ENCODE peak calls at places on chromosome 14, in eight cellular contexts. One of them, this sample, is unnamed.

GRCh38 chr14:92926180-92926845 is 3.4 kb downstream of the CHGA start:
- DNase-seq in A549: no peak
- DNase-seq in stomach: no peak
- DNase-seq in sigmoid colon: no peak
- DNase-seq in suprapubic skin: no peak
- DNase-seq in H1: no peak
- DNase-seq in GM12878: no peak
- DNase-seq in upper lobe of left lung: no peak
- DNase-seq in this sample: no peak

GRCh38 chr14:31441273-31442110 is 15.8 kb downstream of the DTD2 start:
- DNase-seq in A549: no peak
- DNase-seq in stomach: no peak
- DNase-seq in sigmoid colon: no peak
- DNase-seq in suprapubic skin: no peak
- DNase-seq in H1: no peak
- DNase-seq in GM12878: no peak
- DNase-seq in upper lobe of left lung: no peak
- DNase-seq in this sample: no peak

GRCh38 chr14:73746540-73747385 is 32.6 kb upstream of the PNMA1 start:
- DNase-seq in A549: no peak
- DNase-seq in stomach: no peak
- DNase-seq in sigmoid colon: peak; percentile 72
- DNase-seq in suprapubic skin: no peak
- DNase-seq in H1: no peak
- DNase-seq in GM12878: no peak
- DNase-seq in upper lobe of left lung: no peak
- DNase-seq in this sample: no peak

GRCh38 chr14:66087231-66087630 is 398.9 kb upstream of the CCDC196 start:
- DNase-seq in A549: no peak
- DNase-seq in stomach: no peak
- DNase-seq in sigmoid colon: no peak
- DNase-seq in suprapubic skin: no peak
- DNase-seq in H1: no peak
- DNase-seq in GM12878: no peak
- DNase-seq in upper lobe of left lung: no peak
- DNase-seq in this sample: no peak

GRCh38 chr14:54329082-54329695 is 67.6 kb upstream of the CDKN3 start:
- DNase-seq in A549: peak; percentile 60
- DNase-seq in stomach: peak; percentile 33
- DNase-seq in sigmoid colon: no peak
- DNase-seq in suprapubic skin: no peak
- DNase-seq in H1: peak; percentile 64
- DNase-seq in GM12878: no peak
- DNase-seq in upper lobe of left lung: no peak
- DNase-seq in this sample: peak; percentile 23

GRCh38 chr14:38203929-38204716 is 3.6 kb upstream of the SSTR1 start:
- DNase-seq in A549: no peak
- DNase-seq in stomach: no peak
- DNase-seq in sigmoid colon: no peak
- DNase-seq in suprapubic skin: no peak
- DNase-seq in H1: no peak
- DNase-seq in GM12878: no peak
- DNase-seq in upper lobe of left lung: no peak
- DNase-seq in this sample: no peak

GRCh38 chr14:85296466-85297210 is 233.3 kb upstream of the FLRT2 start:
- DNase-seq in A549: no peak
- DNase-seq in stomach: no peak
- DNase-seq in sigmoid colon: no peak
- DNase-seq in suprapubic skin: no peak
- DNase-seq in H1: no peak
- DNase-seq in GM12878: no peak
- DNase-seq in upper lobe of left lung: no peak
- DNase-seq in this sample: no peak

GRCh38 chr14:96139879-96140278 is 64.8 kb upstream of the BDKRB2 start:
- DNase-seq in A549: no peak
- DNase-seq in stomach: no peak
- DNase-seq in sigmoid colon: no peak
- DNase-seq in suprapubic skin: no peak
- DNase-seq in H1: no peak
- DNase-seq in GM12878: no peak
- DNase-seq in upper lobe of left lung: no peak
- DNase-seq in this sample: no peak

GRCh38 chr14:74618078-74618952 is 6.3 kb upstream of the LTBP2 start:
- DNase-seq in A549: peak; percentile 48
- DNase-seq in stomach: peak; percentile 48
- DNase-seq in sigmoid colon: no peak
- DNase-seq in suprapubic skin: no peak
- DNase-seq in H1: no peak
- DNase-seq in GM12878: no peak
- DNase-seq in upper lobe of left lung: no peak
- DNase-seq in this sample: no peak

GRCh38 chr14:91219505-91220389 is 24.8 kb downstream of the GPR68 start:
- DNase-seq in A549: no peak
- DNase-seq in stomach: peak; percentile 33
- DNase-seq in sigmoid colon: no peak
- DNase-seq in suprapubic skin: no peak
- DNase-seq in H1: no peak
- DNase-seq in GM12878: no peak
- DNase-seq in upper lobe of left lung: peak; percentile 92
- DNase-seq in this sample: no peak

GRCh38 chr14:44567997-44568396 is 60.9 kb upstream of the FSCB start:
- DNase-seq in A549: no peak
- DNase-seq in stomach: no peak
- DNase-seq in sigmoid colon: no peak
- DNase-seq in suprapubic skin: no peak
- DNase-seq in H1: no peak
- DNase-seq in GM12878: no peak
- DNase-seq in upper lobe of left lung: no peak
- DNase-seq in this sample: no peak

GRCh38 chr14:34098045-34098984 is 147.4 kb upstream of the EGLN3 start:
- DNase-seq in A549: peak; percentile 35
- DNase-seq in stomach: peak; percentile 46
- DNase-seq in sigmoid colon: no peak
- DNase-seq in suprapubic skin: no peak
- DNase-seq in H1: no peak
- DNase-seq in GM12878: peak; percentile 36
- DNase-seq in upper lobe of left lung: no peak
- DNase-seq in this sample: peak; percentile 46

GRCh38 chr14:58078471-58078870 is 73.5 kb downstream of the ARMH4 start:
- DNase-seq in A549: no peak
- DNase-seq in stomach: no peak
- DNase-seq in sigmoid colon: no peak
- DNase-seq in suprapubic skin: no peak
- DNase-seq in H1: no peak
- DNase-seq in GM12878: no peak
- DNase-seq in upper lobe of left lung: no peak
- DNase-seq in this sample: no peak

GRCh38 chr14:70827366-70828151 is 18.2 kb upstream of the MAP3K9 start:
- DNase-seq in A549: no peak
- DNase-seq in stomach: no peak
- DNase-seq in sigmoid colon: no peak
- DNase-seq in suprapubic skin: no peak
- DNase-seq in H1: no peak
- DNase-seq in GM12878: no peak
- DNase-seq in upper lobe of left lung: no peak
- DNase-seq in this sample: no peak

GRCh38 chr14:63910593-63911363 is 58.0 kb downstream of the SYNE2 start:
- DNase-seq in A549: no peak
- DNase-seq in stomach: no peak
- DNase-seq in sigmoid colon: no peak
- DNase-seq in suprapubic skin: no peak
- DNase-seq in H1: no peak
- DNase-seq in GM12878: no peak
- DNase-seq in upper lobe of left lung: no peak
- DNase-seq in this sample: no peak

GRCh38 chr14:95510804-95511203 is 5.6 kb downstream of the SYNE3 start:
- DNase-seq in A549: no peak
- DNase-seq in stomach: no peak
- DNase-seq in sigmoid colon: no peak
- DNase-seq in suprapubic skin: peak; percentile 66
- DNase-seq in H1: no peak
- DNase-seq in GM12878: no peak
- DNase-seq in upper lobe of left lung: no peak
- DNase-seq in this sample: no peak

GRCh38 chr14:54291491-54292191 is 105.2 kb upstream of the CDKN3 start:
- DNase-seq in A549: no peak
- DNase-seq in stomach: no peak
- DNase-seq in sigmoid colon: no peak
- DNase-seq in suprapubic skin: no peak
- DNase-seq in H1: no peak
- DNase-seq in GM12878: no peak
- DNase-seq in upper lobe of left lung: peak; percentile 25
- DNase-seq in this sample: no peak

GRCh38 chr14:31568151-31568550 is 6.9 kb downstream of the NUBPL start:
- DNase-seq in A549: no peak
- DNase-seq in stomach: no peak
- DNase-seq in sigmoid colon: no peak
- DNase-seq in suprapubic skin: no peak
- DNase-seq in H1: no peak
- DNase-seq in GM12878: no peak
- DNase-seq in upper lobe of left lung: no peak
- DNase-seq in this sample: no peak

GRCh38 chr14:55847766-55848165 is 267.8 kb downstream of the KTN1 start:
- DNase-seq in A549: no peak
- DNase-seq in stomach: no peak
- DNase-seq in sigmoid colon: no peak
- DNase-seq in suprapubic skin: no peak
- DNase-seq in H1: no peak
- DNase-seq in GM12878: no peak
- DNase-seq in upper lobe of left lung: no peak
- DNase-seq in this sample: no peak

GRCh38 chr14:99213603-99214002 is 58.4 kb downstream of the BCL11B start:
- DNase-seq in A549: no peak
- DNase-seq in stomach: no peak
- DNase-seq in sigmoid colon: no peak
- DNase-seq in suprapubic skin: no peak
- DNase-seq in H1: no peak
- DNase-seq in GM12878: no peak
- DNase-seq in upper lobe of left lung: peak; percentile 60
- DNase-seq in this sample: no peak

GRCh38 chr14:52025952-52026510 is 36.7 kb downstream of the RTRAF start:
- DNase-seq in A549: no peak
- DNase-seq in stomach: no peak
- DNase-seq in sigmoid colon: no peak
- DNase-seq in suprapubic skin: no peak
- DNase-seq in H1: no peak
- DNase-seq in GM12878: no peak
- DNase-seq in upper lobe of left lung: no peak
- DNase-seq in this sample: no peak
- H3K4me1 ChIP-seq in A549: no peaks in the 10 kb centered on the region
- H3K4me1 ChIP-seq in stomach: no peaks in the 10 kb centered on the region
- H3K4me1 ChIP-seq in sigmoid colon: no peaks in the 10 kb centered on the region
- H3K4me1 ChIP-seq in suprapubic skin: peaks cover 5% of the 10 kb centered on the region
- H3K4me1 ChIP-seq in H1: peaks cover 5% of the 10 kb centered on the region
- H3K4me1 ChIP-seq in GM12878: peaks cover 12% of the 10 kb centered on the region
- H3K4me1 ChIP-seq in upper lobe of left lung: peaks cover 8% of the 10 kb centered on the region
- H3K4me1 ChIP-seq in this sample: peaks cover 15% of the 10 kb centered on the region

DNA sequence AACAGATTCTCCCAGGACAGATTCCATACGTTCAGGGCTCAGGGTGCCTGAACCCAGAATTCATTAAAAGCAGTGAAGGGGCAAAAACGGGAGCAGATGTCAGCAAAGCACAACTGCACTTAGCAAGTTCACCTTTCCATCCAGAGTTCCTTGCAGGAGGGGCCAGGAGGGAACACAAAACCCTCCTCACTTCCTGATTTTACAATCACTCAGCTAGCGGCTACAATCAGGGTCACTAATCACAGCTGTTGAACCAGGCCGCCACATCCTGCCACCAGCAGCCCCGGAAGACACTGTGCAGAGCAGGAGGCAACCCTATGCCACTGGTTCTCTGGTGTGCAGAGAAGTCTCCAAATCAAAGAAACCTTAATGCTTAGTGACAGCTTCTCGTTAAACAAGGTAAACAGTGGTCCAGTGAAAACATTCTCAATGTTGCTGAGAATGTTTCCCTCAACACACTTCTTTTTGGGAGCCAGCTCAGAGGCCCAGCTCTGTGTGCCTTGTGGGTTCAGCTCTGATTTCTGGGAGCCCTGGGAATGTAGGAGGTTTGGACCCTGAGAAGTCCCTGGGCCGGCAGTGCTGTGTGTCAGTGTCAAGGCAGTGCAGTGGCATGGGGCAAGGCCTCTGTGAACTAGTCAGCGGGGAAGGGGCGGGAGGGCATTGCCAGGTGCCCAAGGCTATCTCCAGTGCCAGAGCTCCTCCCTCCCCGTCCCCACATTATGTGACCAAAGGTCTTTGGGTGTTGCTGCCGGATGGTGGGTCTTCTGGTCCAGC is 54.5 kb downstream of the VCPKMT start:
- DNase-seq in A549: no peak
- DNase-seq in stomach: peak; percentile 61
- DNase-seq in sigmoid colon: no peak
- DNase-seq in suprapubic skin: no peak
- DNase-seq in H1: no peak
- DNase-seq in GM12878: peak; percentile 84
- DNase-seq in upper lobe of left lung: no peak
- DNase-seq in this sample: no peak
- TF ChIP-seq EP300 in A549: no peak
- TF ChIP-seq EP300 in stomach: no peak
- TF ChIP-seq EP300 in sigmoid colon: no peak
- TF ChIP-seq EP300 in suprapubic skin: no peak
- TF ChIP-seq EP300 in H1: no peak
- TF ChIP-seq EP300 in GM12878: no peak
- TF ChIP-seq EP300 in upper lobe of left lung: no peak
- TF ChIP-seq EP300 in this sample: no peak

GRCh38 chr14:23555882-23556699 is at the start of gene THTPA:
- DNase-seq in A549: peak; percentile 95
- DNase-seq in stomach: peak; percentile 94
- DNase-seq in sigmoid colon: peak; percentile 95
- DNase-seq in suprapubic skin: peak; percentile 96
- DNase-seq in H1: no peak
- DNase-seq in GM12878: peak; percentile 72
- DNase-seq in upper lobe of left lung: peak; percentile 96
- DNase-seq in this sample: peak; percentile 88
- TF ChIP-seq CTCF in A549: no peak
- TF ChIP-seq CTCF in stomach: no peak
- TF ChIP-seq CTCF in sigmoid colon: no peak
- TF ChIP-seq CTCF in suprapubic skin: no peak
- TF ChIP-seq CTCF in H1: no peak
- TF ChIP-seq CTCF in GM12878: no peak
- TF ChIP-seq CTCF in upper lobe of left lung: no peak
- TF ChIP-seq CTCF in this sample: no peak

DNA sequence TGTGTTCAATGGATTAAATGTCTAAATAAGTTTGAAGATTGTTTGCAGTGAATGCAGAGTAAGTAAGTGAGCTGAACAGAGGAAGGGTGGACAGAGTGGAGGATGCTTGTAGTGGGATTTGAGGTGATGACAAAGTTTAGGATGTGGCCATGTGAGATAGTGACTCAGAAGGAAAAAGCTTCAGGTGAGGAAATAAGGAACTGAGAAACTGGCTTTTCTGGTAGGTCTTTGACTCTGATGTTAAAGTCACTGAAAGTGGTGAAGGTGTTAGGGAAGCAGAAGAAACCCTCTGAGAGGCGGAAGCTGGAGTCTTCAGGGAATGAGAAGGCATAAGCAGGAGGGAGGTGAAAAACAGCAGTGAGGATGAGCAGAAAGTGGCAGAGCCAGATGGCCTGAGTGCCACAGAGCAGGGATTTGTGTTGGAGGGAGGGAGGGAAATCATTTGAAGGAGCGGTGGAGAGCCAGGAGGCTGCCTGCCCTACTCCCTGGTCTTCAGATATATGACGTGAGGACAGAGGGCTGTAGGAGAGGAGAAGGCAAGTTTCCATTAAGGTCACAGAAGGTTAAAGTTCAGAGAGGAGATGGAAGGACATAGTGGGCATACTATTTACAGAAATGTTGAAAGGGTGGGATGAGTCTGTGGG is 24.8 kb downstream of the RGS6 start:
- DNase-seq in A549: no peak
- DNase-seq in stomach: no peak
- DNase-seq in sigmoid colon: no peak
- DNase-seq in suprapubic skin: no peak
- DNase-seq in H1: no peak
- DNase-seq in GM12878: peak; percentile 78
- DNase-seq in upper lobe of left lung: no peak
- DNase-seq in this sample: no peak
- H3K4me1 ChIP-seq in A549: no peaks in the 10 kb centered on the region
- H3K4me1 ChIP-seq in stomach: no peaks in the 10 kb centered on the region
- H3K4me1 ChIP-seq in sigmoid colon: no peaks in the 10 kb centered on the region
- H3K4me1 ChIP-seq in suprapubic skin: no peaks in the 10 kb centered on the region
- H3K4me1 ChIP-seq in H1: no peaks in the 10 kb centered on the region
- H3K4me1 ChIP-seq in GM12878: peaks cover 18% of the 10 kb centered on the region
- H3K4me1 ChIP-seq in upper lobe of left lung: peaks cover 3% of the 10 kb centered on the region
- H3K4me1 ChIP-seq in this sample: peaks cover 1% of the 10 kb centered on the region

This sample was measured in ovary.